ENCODE peak calls at places on chromosomes 6 and 20, in five cellular contexts. K, M, A, Y and J are unnamed samples.

GRCh38 chr20:1434571-1435336 is 31.9 kb downstream of the NSFL1C start:
- DNase-seq in M (no peak), A (peak; percentile 59), K (no peak), Y (peak; percentile 74), J (no peak)

GRCh38 chr20:17609978-17610377 is 40.1 kb downstream of the DSTN start:
- DNase-seq in K (no peak), M (no peak), Y (no peak), A (no peak), J (no peak)

GRCh38 chr6:99490608-99491007 is 24.6 kb downstream of the USP45 start:
- DNase-seq in K (no peak), M (no peak), Y (peak; percentile 65), A (no peak), J (no peak)

GRCh38 chr6:41373919-41374617 is 38.7 kb downstream of the NCR2 start:
- DNase-seq in A (peak; percentile 31), K (no peak), M (no peak), Y (no peak), J (no peak)

GRCh38 chr6:14383393-14384174 is 266.0 kb downstream of the CD83 start:
- DNase-seq in M (no peak), A (no peak), K (no peak), Y (no peak), J (no peak)

GRCh38 chr6:104705095-104705707 is 154.5 kb downstream of the HACE1 start:
- DNase-seq in K (no peak), M (no peak), Y (peak; percentile 58), A (no peak), J (no peak)

GRCh38 chr6:136306466-136306865 is 16.8 kb upstream of the BCLAF1 start:
- DNase-seq in M (no peak), A (no peak), K (no peak), Y (no peak), J (no peak)

GRCh38 chr6:159451051-159451450 is 242.0 kb downstream of the SOD2 start:
- DNase-seq in Y (no peak), M (no peak), A (no peak), K (peak; percentile 5), J (no peak)

GRCh38 chr6:56733298-56733697 is 90.6 kb upstream of the DST start:
- DNase-seq in A (no peak), K (no peak), Y (no peak), M (no peak), J (no peak)

GRCh38 chr20:58945967-58946631 is 35.0 kb upstream of the NELFCD start:
- DNase-seq in K (no peak), M (no peak), A (no peak), Y (no peak), J (no peak)

GRCh38 chr6:11606287-11606686 is 68.7 kb downstream of the TMEM170B start:
- DNase-seq in Y (no peak), M (no peak), A (no peak), K (no peak), J (no peak)

GRCh38 chr6:116945809-116946208 is 68.8 kb downstream of the RFX6 start:
- DNase-seq in K (no peak), M (no peak), A (no peak), Y (no peak), J (no peak)

GRCh38 chr6:149899926-149900619 is 2.2 kb upstream of the RAET1E start:
- DNase-seq in A (no peak), M (no peak), Y (no peak), K (no peak), J (no peak)

GRCh38 chr6:168528457-168529095 is 87.6 kb downstream of the SMOC2 start:
- DNase-seq in M (no peak), Y (no peak), K (no peak), A (no peak), J (no peak)

GRCh38 chr6:144911322-144911721 is 626.2 kb downstream of the UTRN start:
- DNase-seq in Y (no peak), M (no peak), K (no peak), A (no peak), J (no peak)

GRCh38 chr20:63967330-63968135 is 2.2 kb downstream of the ZNF512B start:
- DNase-seq in M (no peak), Y (no peak), K (no peak), A (no peak), J (no peak)

GRCh38 chr6:131532476-131533108 is 40.4 kb upstream of the ARG1 start:
- DNase-seq in Y (no peak), A (peak; percentile 41), K (no peak), M (peak; percentile 28), J (no peak)

GRCh38 chr6:107821591-107821990 is 2.5 kb downstream of the SCML4 start:
- DNase-seq in M (no peak), A (no peak), K (no peak), Y (no peak), J (no peak)

GRCh38 chr20:51461306-51461705 is 81.2 kb downstream of the NFATC2 start:
- DNase-seq in K (no peak), M (no peak), A (no peak), Y (no peak), J (no peak)

GRCh38 chr20:37946946-37947345 is 44.0 kb downstream of the VSTM2L start:
- DNase-seq in Y (no peak), A (no peak), M (no peak), K (no peak), J (no peak)

GRCh38 chr20:52497731-52498130 is 306.2 kb upstream of the ZFP64 start:
- DNase-seq in M (no peak), K (no peak), A (no peak), Y (no peak), J (peak; percentile 11)

GRCh38 chr6:103273048-103273447 is 1586.7 kb downstream of the HACE1 start:
- DNase-seq in Y (no peak), A (no peak), K (no peak), M (no peak), J (no peak)

GRCh38 chr6:47478233-47479155 is 905 bp downstream of the CD2AP start:
- DNase-seq in K (no peak), M (no peak), A (no peak), Y (peak; percentile 6), J (no peak)

GRCh38 chr6:105087571-105088211 is 92.1 kb downstream of the POPDC3 start:
- DNase-seq in Y (peak; percentile 10), K (no peak), A (peak; percentile 49), M (no peak), J (no peak)

GRCh38 chr20:50200482-50201104 is 10.0 kb downstream of the CEBPB start:
- DNase-seq in M (no peak), K (no peak), A (no peak), Y (no peak), J (no peak)

GRCh38 chr20:1225729-1226313 is at the start of gene RAD21L1:
- DNase-seq in M (peak; percentile 88), Y (peak; percentile 48), A (peak; percentile 98), K (peak; percentile 61), J (no peak)

GRCh38 chr20:16352321-16352720 is 220.9 kb downstream of the KIF16B start:
- DNase-seq in A (no peak), Y (no peak), K (no peak), M (no peak), J (no peak)

GRCh38 chr20:36862857-36863668 is 12.9 kb upstream of the TLDC2 start:
- DNase-seq in Y (no peak), K (no peak), M (no peak), A (no peak), J (no peak)

GRCh38 chr20:17893480-17893879 is 75.1 kb downstream of the SNX5 start:
- DNase-seq in A (no peak), K (no peak), M (no peak), Y (no peak), J (no peak)

GRCh38 chr6:7087491-7087979 is 20.2 kb upstream of the RREB1 start:
- DNase-seq in M (peak; percentile 11), Y (no peak), A (peak; percentile 39), K (no peak), J (no peak)

GRCh38 chr20:33874129-33874528 is 63.0 kb downstream of the CHMP4B start:
- DNase-seq in M (no peak), K (no peak), A (peak; percentile 16), Y (no peak), J (no peak)

GRCh38 chr20:21089421-21089820 is 16.7 kb downstream of the LINC00237 start:
- DNase-seq in M (no peak), K (no peak), A (no peak), Y (no peak), J (no peak)

GRCh38 chr6:30740993-30741784 is 1.3 kb downstream of the FLOT1 start:
- DNase-seq in A (no peak), K (no peak), M (peak; percentile 43), Y (no peak), J (no peak)

GRCh38 chr6:88262372-88262771 is 96.2 kb upstream of the CNR1 start:
- DNase-seq in A (no peak), M (no peak), K (no peak), Y (no peak), J (no peak)

GRCh38 chr20:37390891-37391525 is 45.1 kb downstream of the SRC start:
- DNase-seq in M (no peak), K (no peak), A (no peak), Y (no peak), J (no peak)

GRCh38 chr6:43770417-43771209 is 602 bp downstream of the VEGFA start:
- DNase-seq in Y (no peak), M (peak; percentile 39), K (peak; percentile 17), A (peak; percentile 75), J (no peak)

GRCh38 chr6:113508249-113508648 is 348.9 kb upstream of the MARCKS start:
- DNase-seq in K (no peak), M (no peak), Y (no peak), A (no peak), J (no peak)

GRCh38 chr20:5170341-5170740 is 43.5 kb downstream of the CDS2 start:
- DNase-seq in M (no peak), K (no peak), Y (no peak), A (no peak), J (no peak)